ENCODE peak calls at places on chromosomes 2 and 18, in five cellular contexts. J, M, C, E and Z are unnamed samples.

GRCh38 chr18:35582899-35583558 is 1.5 kb downstream of the GALNT1 start:
- DNase-seq in J (no peak), M (no peak), C (peak; percentile 58), E (no peak), Z (no peak)

GRCh38 chr18:11020867-11021414 is 128.4 kb downstream of the PIEZO2 start:
- DNase-seq in J (no peak), M (no peak), C (no peak), E (no peak), Z (no peak)

GRCh38 chr2:195820867-195821565 is 164.0 kb downstream of the SLC39A10 start:
- DNase-seq in J (no peak), M (no peak), C (no peak), E (no peak), Z (no peak)

GRCh38 chr2:120685403-120686297 is 50.0 kb upstream of the GLI2 start:
- DNase-seq in J (no peak), M (no peak), C (no peak), E (peak; percentile 67), Z (no peak)

GRCh38 chr2:97688062-97688827 is 18.7 kb downstream of the C2orf92 start:
- DNase-seq in J (no peak), M (no peak), C (no peak), E (no peak), Z (no peak)

GRCh38 chr2:127185093-127185492 is 35.0 kb downstream of the CYP27C1 start:
- DNase-seq in J (no peak), M (no peak), C (peak; percentile 33), E (peak; percentile 59), Z (no peak)

GRCh38 chr2:241798081-241798630 is 10.8 kb upstream of the NEU4 start:
- DNase-seq in J (peak; percentile 13), M (peak; percentile 12), C (peak; percentile 26), E (no peak), Z (no peak)

GRCh38 chr18:49813071-49813320 is 337 bp downstream of the ACAA2 start:
- DNase-seq in J (peak; percentile 31), M (peak; percentile 46), C (peak; percentile 48), E (no peak), Z (no peak)

GRCh38 chr2:196040218-196040617 is 28.4 kb downstream of the DNAH7 start:
- DNase-seq in J (no peak), M (no peak), C (no peak), E (no peak), Z (no peak)

GRCh38 chr2:9984861-9985480 is 33.5 kb downstream of the GRHL1 start:
- DNase-seq in J (no peak), M (no peak), C (no peak), E (no peak), Z (no peak)

GRCh38 chr2:78734221-78734620 is 291.3 kb upstream of the REG3G start:
- DNase-seq in J (no peak), M (no peak), C (no peak), E (no peak), Z (no peak)

GRCh38 chr2:239462671-239463506 is 62.1 kb upstream of the HDAC4 start:
- DNase-seq in J (no peak), M (peak; percentile 9), C (no peak), E (peak; percentile 71), Z (no peak)

GRCh38 chr2:70668911-70669310 is 99.1 kb downstream of the ADD2 start:
- DNase-seq in J (no peak), M (no peak), C (no peak), E (peak; percentile 21), Z (no peak)

GRCh38 chr2:174025271-174026121 is 60.3 kb upstream of the SP3 start:
- DNase-seq in J (peak; percentile 85), M (peak; percentile 89), C (no peak), E (peak; percentile 91), Z (no peak)

GRCh38 chr18:41320090-41320489 is 634.9 kb upstream of the PIK3C3 start:
- DNase-seq in J (no peak), M (no peak), C (no peak), E (no peak), Z (no peak)

GRCh38 chr18:26103579-26103978 is 13.2 kb upstream of the SS18 start:
- DNase-seq in J (no peak), M (no peak), C (peak; percentile 70), E (no peak), Z (no peak)

GRCh38 chr2:106111882-106112571 is 82.1 kb downstream of the UXS1 start:
- DNase-seq in J (no peak), M (no peak), C (no peak), E (no peak), Z (no peak)

GRCh38 chr2:166365803-166366420 is 9.8 kb downstream of the SCN9A start:
- DNase-seq in J (no peak), M (no peak), C (peak; percentile 64), E (no peak), Z (no peak)

GRCh38 chr18:9413586-9413985 is 61.7 kb upstream of the RALBP1 start:
- DNase-seq in J (no peak), M (no peak), C (no peak), E (no peak), Z (no peak)

GRCh38 chr18:9803698-9804516 is 81.9 kb upstream of the TXNDC2 start:
- DNase-seq in J (no peak), M (no peak), C (peak; percentile 71), E (no peak), Z (no peak)

GRCh38 chr2:238113611-238114010 is 13.5 kb downstream of the ESPNL start:
- DNase-seq in J (no peak), M (no peak), C (no peak), E (no peak), Z (no peak)

GRCh38 chr2:19458604-19459003 is 100.2 kb upstream of the OSR1 start:
- DNase-seq in J (no peak), M (no peak), C (no peak), E (no peak), Z (no peak)

GRCh38 chr2:200306969-200307811 is 697 bp downstream of the SPATS2L start:
- DNase-seq in J (peak; percentile 36), M (peak; percentile 45), C (peak; percentile 44), E (no peak), Z (no peak)

GRCh38 chr2:14907014-14907612 is 274.6 kb downstream of the LRATD1 start:
- DNase-seq in J (no peak), M (no peak), C (peak; percentile 11), E (no peak), Z (no peak)

GRCh38 chr2:181235683-181236459 is 221.3 kb upstream of the ITGA4 start:
- DNase-seq in J (no peak), M (no peak), C (no peak), E (no peak), Z (no peak)

DNA sequence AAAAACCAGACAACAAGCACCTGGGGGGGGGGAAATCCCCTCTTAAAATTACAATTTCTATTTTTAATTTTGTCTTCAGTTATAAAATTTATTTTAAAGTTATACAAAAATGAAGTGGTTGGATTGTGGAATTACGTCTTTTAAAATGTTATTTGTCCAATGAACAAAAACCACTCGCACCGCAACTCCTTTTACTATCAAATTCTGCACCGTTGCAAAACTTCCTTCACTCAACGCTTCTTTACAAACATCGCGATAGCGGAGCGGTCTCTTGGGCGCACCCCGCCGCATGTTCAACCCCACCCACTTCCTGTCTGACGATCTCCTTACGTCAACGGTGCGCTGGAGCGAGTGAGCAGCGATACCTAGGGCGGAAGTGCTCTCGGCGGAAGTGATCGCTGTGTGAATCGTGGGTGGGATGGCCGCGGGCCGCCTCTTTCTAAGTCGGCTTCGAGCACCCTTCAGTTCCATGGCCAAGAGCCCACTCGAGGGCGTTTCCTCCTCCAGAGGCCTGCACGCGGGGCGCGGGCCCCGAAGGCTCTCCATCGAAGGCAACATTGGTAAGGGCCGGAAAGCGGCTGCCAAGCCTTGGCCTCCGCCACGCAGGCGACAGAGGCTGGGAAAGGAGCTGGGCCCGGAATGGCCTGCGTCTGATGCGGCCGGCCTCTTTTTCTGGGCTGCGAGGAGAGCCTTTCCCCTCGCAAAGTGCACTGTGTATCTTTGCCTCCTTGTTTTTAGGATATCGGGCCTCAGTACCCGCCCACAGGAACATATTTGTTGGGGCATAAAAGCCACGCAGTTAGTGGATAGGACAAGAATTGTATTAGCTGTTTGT is at the start of gene DGUOK:
- DNase-seq in J (peak; percentile 97), M (peak; percentile 99), C (peak; percentile 99), E (peak; percentile 99), Z (peak; percentile 86)
- TF ChIP-seq POLR2A in J (peak; percentile 94), M (peak; percentile 97), C (peak; percentile 98), E (peak; percentile 57), Z (peak; percentile 78)

GRCh38 chr18:34494359-34494696 is 215.8 kb upstream of the DTNA start:
- DNase-seq in J (no peak), M (no peak), C (no peak), E (no peak), Z (no peak)

GRCh38 chr18:34491719-34492118 is 218.4 kb upstream of the DTNA start:
- DNase-seq in J (no peak), M (no peak), C (no peak), E (no peak), Z (no peak)

GRCh38 chr18:34493566-34494358 is 216.3 kb upstream of the DTNA start:
- DNase-seq in J (no peak), M (peak; percentile 9), C (no peak), E (no peak), Z (no peak)

GRCh38 chr18:34492652-34493051 is 217.4 kb upstream of the DTNA start:
- DNase-seq in J (no peak), M (no peak), C (no peak), E (no peak), Z (no peak)

GRCh38 chr18:34493099-34493544 is 217.0 kb upstream of the DTNA start:
- DNase-seq in J (peak; percentile 36), M (peak; percentile 29), C (no peak), E (peak; percentile 78), Z (peak; percentile 12)
- TF ChIP-seq POLR2A in J (no peak), M (no peak), C (no peak), E (no peak), Z (no peak)

DNA sequence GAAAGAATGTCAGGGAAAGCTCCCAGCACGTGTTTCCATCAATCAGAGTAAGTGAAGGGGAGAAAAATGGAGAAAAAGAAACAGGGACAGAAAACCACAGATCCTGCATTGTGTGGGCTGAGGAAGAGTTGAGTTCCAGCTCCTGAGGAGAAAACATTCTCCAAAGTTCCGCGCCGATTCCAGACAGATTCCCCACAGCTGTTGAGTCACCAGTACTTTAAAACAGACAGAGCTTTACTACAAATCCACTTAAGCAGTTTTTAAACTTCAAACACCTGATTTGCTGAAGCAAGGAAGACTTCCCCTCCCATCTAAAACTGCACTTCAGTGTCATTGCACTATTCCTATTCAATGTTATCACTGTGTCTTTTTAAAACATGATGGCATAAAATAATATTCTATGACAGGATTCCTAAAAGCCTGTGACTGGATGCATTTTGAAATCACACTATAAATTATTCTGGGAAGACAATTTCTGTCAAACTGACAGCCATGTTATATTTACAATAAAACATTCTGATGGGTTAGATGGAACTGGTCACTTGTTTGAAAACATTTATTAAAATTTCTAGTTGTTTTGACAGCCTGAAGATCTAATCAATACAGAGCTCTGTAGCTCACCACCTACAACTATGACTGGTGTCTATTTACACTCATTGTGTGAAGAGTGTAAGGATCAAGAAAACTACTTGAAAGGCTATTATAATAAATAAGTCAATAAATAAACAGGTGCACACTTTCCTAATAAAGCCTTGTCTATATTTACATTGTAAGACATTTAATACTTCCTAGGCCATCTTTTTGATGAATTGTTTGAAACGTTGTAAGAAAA is 40.9 kb downstream of the TCF4 start:
- DNase-seq in J (peak; percentile 39), M (peak; percentile 46), C (peak; percentile 12), E (no peak), Z (no peak)
- TF ChIP-seq POLR2A in J (no peak), M (no peak), C (no peak), E (no peak), Z (no peak)

DNA sequence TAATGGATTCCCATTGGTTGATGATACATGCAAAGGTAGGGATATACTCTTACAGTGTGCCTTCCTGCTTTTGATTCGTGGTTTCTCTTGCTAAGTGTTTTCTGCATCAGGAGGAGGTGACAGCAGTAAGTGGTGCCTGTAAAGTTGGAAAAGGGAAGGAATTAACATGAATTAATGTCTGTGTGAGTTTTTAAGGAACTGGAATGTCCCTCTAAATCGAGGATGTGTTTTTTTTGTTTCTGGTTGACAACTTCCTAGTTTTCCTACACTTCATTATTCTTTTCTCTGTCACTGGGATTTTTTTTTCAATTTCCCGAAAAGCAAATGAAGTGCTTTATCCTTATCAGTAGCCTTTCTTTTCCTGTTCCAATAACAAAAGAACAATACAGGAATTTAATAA is 54.4 kb downstream of the CRIM1 start:
- DNase-seq in J (no peak), M (no peak), C (no peak), E (no peak), Z (no peak)
- TF ChIP-seq POLR2A in J (no peak), M (no peak), C (no peak), E (no peak), Z (no peak)